ENCODE peak calls at places on chromosome 14, in six cellular contexts. A, O, R, L, Z and Q are unnamed samples.
A peak's percentile ranks its signal among the peaks of the same experiment; 100 is the strongest.

GRCh38 chr14:50410921-50411320 is 14.2 kb upstream of the CDKL1 start:
- DNase-seq in A (no peak), O (no peak), R (no peak), L (no peak), Z (no peak), Q (no peak)

GRCh38 chr14:68792830-68793733 is at the start of gene ZFP36L1:
- DNase-seq in A (peak; percentile 96), O (peak; percentile 83), R (peak; percentile 55), L (peak; percentile 53), Z (peak; percentile 93), Q (peak; percentile 64)

GRCh38 chr14:68626386-68626785 is 166.5 kb downstream of the ZFP36L1 start:
- DNase-seq in A (no peak), O (no peak), R (no peak), L (no peak), Z (no peak), Q (no peak)

GRCh38 chr14:97977711-97978261 is 1180.6 kb downstream of the VRK1 start:
- DNase-seq in A (peak; percentile 85), O (no peak), R (no peak), L (peak; percentile 70), Z (peak; percentile 70), Q (peak; percentile 91)

GRCh38 chr14:77023001-77023996 is 5.2 kb downstream of the IRF2BPL start:
- DNase-seq in A (no peak), O (no peak), R (peak; percentile 82), L (no peak), Z (no peak), Q (peak; percentile 93)

GRCh38 chr14:68668028-68668427 is 124.8 kb downstream of the ZFP36L1 start:
- DNase-seq in A (no peak), O (no peak), R (no peak), L (no peak), Z (no peak), Q (no peak)

GRCh38 chr14:46054526-46054925 is 597.1 kb downstream of the RPL10L start:
- DNase-seq in A (no peak), O (no peak), R (no peak), L (no peak), Z (no peak), Q (no peak)

GRCh38 chr14:37994846-37995372 is 212.8 kb upstream of the SSTR1 start:
- DNase-seq in A (no peak), O (no peak), R (no peak), L (no peak), Z (no peak), Q (no peak)

GRCh38 chr14:61106627-61107147 is 125.6 kb downstream of the SLC38A6 start:
- DNase-seq in A (no peak), O (no peak), R (no peak), L (no peak), Z (no peak), Q (peak; percentile 31)

GRCh38 chr14:74521756-74522155 is 28.2 kb downstream of the ISCA2 start:
- DNase-seq in A (no peak), O (no peak), R (no peak), L (no peak), Z (no peak), Q (no peak)

GRCh38 chr14:95507701-95508103 is 8.7 kb downstream of the SYNE3 start:
- DNase-seq in A (no peak), O (peak; percentile 49), R (no peak), L (no peak), Z (no peak), Q (peak; percentile 54)

GRCh38 chr14:90295870-90296516 is 35.7 kb downstream of the NRDE2 start:
- DNase-seq in A (no peak), O (no peak), R (no peak), L (no peak), Z (no peak), Q (no peak)

GRCh38 chr14:86999076-86999475 is 993.9 kb downstream of the GALC start:
- DNase-seq in A (no peak), O (no peak), R (no peak), L (no peak), Z (no peak), Q (no peak)

GRCh38 chr14:67674139-67674479 is 323 bp downstream of the VTI1B start:
- DNase-seq in A (peak; percentile 68), O (no peak), R (peak; percentile 89), L (peak; percentile 36), Z (peak; percentile 61), Q (peak; percentile 85)

GRCh38 chr14:21894003-21894897 is 220.6 kb upstream of the OR4E1 start:
- DNase-seq in A (peak; percentile 53), O (no peak), R (no peak), L (no peak), Z (peak; percentile 43), Q (peak; percentile 6)

GRCh38 chr14:105080161-105080560 is 14.9 kb upstream of the GPR132 start:
- DNase-seq in A (no peak), O (no peak), R (no peak), L (no peak), Z (no peak), Q (no peak)

GRCh38 chr14:30864934-30865333 is 9.4 kb upstream of the COCH start:
- DNase-seq in A (no peak), O (no peak), R (no peak), L (no peak), Z (no peak), Q (no peak)

GRCh38 chr14:85222344-85222743 is 307.6 kb upstream of the FLRT2 start:
- DNase-seq in A (no peak), O (no peak), R (no peak), L (no peak), Z (no peak), Q (peak; percentile 38)

GRCh38 chr14:22456421-22456820 is 132.6 kb downstream of the DAD1 start:
- DNase-seq in A (no peak), O (no peak), R (no peak), L (no peak), Z (no peak), Q (peak; percentile 26)

GRCh38 chr14:104446611-104447010 is 133.0 kb upstream of the C14orf180 start:
- DNase-seq in A (no peak), O (no peak), R (no peak), L (no peak), Z (no peak), Q (no peak)

GRCh38 chr14:90573385-90574105 is 176.7 kb downstream of the CALM1 start:
- DNase-seq in A (no peak), O (peak; percentile 11), R (peak; percentile 53), L (no peak), Z (no peak), Q (no peak)

GRCh38 chr14:64465856-64466554 is 706 bp downstream of the AKAP5 start:
- DNase-seq in A (no peak), O (no peak), R (peak; percentile 67), L (peak; percentile 25), Z (no peak), Q (peak; percentile 80)

GRCh38 chr14:22387776-22388241 is 201.2 kb downstream of the DAD1 start:
- DNase-seq in A (no peak), O (no peak), R (no peak), L (no peak), Z (no peak), Q (no peak)

GRCh38 chr14:56996721-56997399 is 186.6 kb upstream of the OTX2 start:
- DNase-seq in A (no peak), O (no peak), R (peak; percentile 95), L (no peak), Z (no peak), Q (peak; percentile 86)

GRCh38 chr14:62301911-62302310 is 539.7 kb downstream of the SNAPC1 start:
- DNase-seq in A (no peak), O (no peak), R (no peak), L (no peak), Z (no peak), Q (no peak)

GRCh38 chr14:80940146-80940545 is 1.4 kb downstream of the CEP128 start:
- DNase-seq in A (no peak), O (no peak), R (no peak), L (no peak), Z (no peak), Q (peak; percentile 23)

GRCh38 chr14:68779761-68780323 is 13.0 kb downstream of the ZFP36L1 start:
- DNase-seq in A (no peak), O (no peak), R (no peak), L (no peak), Z (peak; percentile 49), Q (no peak)

GRCh38 chr14:36028218-36028617 is 148.3 kb downstream of the PTCSC3 start:
- DNase-seq in A (no peak), O (no peak), R (peak; percentile 11), L (no peak), Z (no peak), Q (peak; percentile 63)

GRCh38 chr14:25237845-25238244 is 187.9 kb upstream of the STXBP6 start:
- DNase-seq in A (no peak), O (no peak), R (peak; percentile 28), L (no peak), Z (no peak), Q (peak; percentile 51)

GRCh38 chr14:61561657-61562276 is 133.5 kb upstream of the HIF1A start:
- DNase-seq in A (peak; percentile 74), O (peak; percentile 22), R (peak; percentile 17), L (no peak), Z (no peak), Q (peak; percentile 63)

GRCh38 chr14:24674204-24674970 is 40.4 kb upstream of the GZMB start:
- DNase-seq in A (no peak), O (no peak), R (no peak), L (no peak), Z (peak; percentile 30), Q (no peak)

GRCh38 chr14:77406086-77406485 is 17.2 kb downstream of the NOXRED1 start:
- DNase-seq in A (no peak), O (no peak), R (no peak), L (no peak), Z (no peak), Q (no peak)

GRCh38 chr14:66381765-66382164 is 104.4 kb upstream of the CCDC196 start:
- DNase-seq in A (no peak), O (no peak), R (no peak), L (no peak), Z (no peak), Q (no peak)

GRCh38 chr14:103213331-103213730 is 90.1 kb downstream of the TNFAIP2 start:
- DNase-seq in A (no peak), O (no peak), R (no peak), L (no peak), Z (no peak), Q (no peak)